ENCODE peak calls at places on chromosomes 12 and 14, in six cellular contexts. F is kidney, S is transverse colon, M is tibial artery, U is upper lobe of right lung, B is nephron progenitor cell. L is an unnamed sample.

GRCh38 chr12:45989277-45989856 is 1.0 kb downstream of the SCAF11 start:
- DNase-seq in F (no peak), S (no peak), M (no peak), U (no peak), B (no peak), L (no peak)

GRCh38 chr12:105822131-105823103 is 316.3 kb downstream of the NUAK1 start:
- DNase-seq in F (no peak), S (no peak), M (no peak), U (no peak), B (no peak), L (no peak)

GRCh38 chr12:59005195-59005961 is 85.1 kb upstream of the LRIG3 start:
- DNase-seq in F (no peak), S (no peak), M (no peak), U (no peak), B (no peak), L (no peak)

GRCh38 chr12:80469681-80470080 is 25.6 kb downstream of the PTPRQ start:
- DNase-seq in F (no peak), S (no peak), M (no peak), U (no peak), B (no peak), L (no peak)

GRCh38 chr12:92519284-92519683 is 183.5 kb upstream of the PLEKHG7 start:
- DNase-seq in F (no peak), S (no peak), M (no peak), U (no peak), B (no peak), L (no peak)

GRCh38 chr12:79420146-79420618 is 270.6 kb downstream of the PAWR start:
- DNase-seq in F (no peak), S (no peak), M (no peak), U (no peak), B (no peak), L (no peak)

GRCh38 chr14:101734241-101734847 is 27.2 kb upstream of the PPP2R5C start:
- DNase-seq in F (no peak), S (no peak), M (no peak), U (no peak), B (no peak), L (no peak)

GRCh38 chr14:104373055-104373854 is 206.3 kb upstream of the C14orf180 start:
- DNase-seq in F (peak; percentile 47), S (no peak), M (no peak), U (no peak), B (no peak), L (no peak)

GRCh38 chr12:113086249-113087164 is 30.0 kb downstream of the DTX1 start:
- DNase-seq in F (peak; percentile 83), S (peak; percentile 50), M (no peak), U (no peak), B (no peak), L (no peak)

GRCh38 chr14:104460920-104461651 is 118.5 kb upstream of the C14orf180 start:
- DNase-seq in F (peak; percentile 65), S (no peak), M (peak; percentile 56), U (no peak), B (peak; percentile 55), L (no peak)

GRCh38 chr14:87971010-87971409 is 22.0 kb downstream of the GALC start:
- DNase-seq in F (no peak), S (no peak), M (no peak), U (no peak), B (no peak), L (no peak)

GRCh38 chr14:55579724-55580400 is at the start of gene KTN1:
- DNase-seq in F (peak; percentile 94), S (peak; percentile 89), M (peak; percentile 90), U (peak; percentile 95), B (peak; percentile 86), L (peak; percentile 83)

GRCh38 chr12:4265280-4265679 is 8.3 kb upstream of the CCND2 start:
- DNase-seq in F (no peak), S (no peak), M (no peak), U (no peak), B (no peak), L (no peak)

GRCh38 chr12:68358532-68359485 is 26.6 kb upstream of the MDM1 start:
- DNase-seq in F (no peak), S (peak; percentile 71), M (peak; percentile 74), U (no peak), B (peak; percentile 41), L (no peak)

GRCh38 chr14:60933920-60934655 is 46.8 kb downstream of the TRMT5 start:
- DNase-seq in F (no peak), S (no peak), M (no peak), U (no peak), B (no peak), L (no peak)

DNA sequence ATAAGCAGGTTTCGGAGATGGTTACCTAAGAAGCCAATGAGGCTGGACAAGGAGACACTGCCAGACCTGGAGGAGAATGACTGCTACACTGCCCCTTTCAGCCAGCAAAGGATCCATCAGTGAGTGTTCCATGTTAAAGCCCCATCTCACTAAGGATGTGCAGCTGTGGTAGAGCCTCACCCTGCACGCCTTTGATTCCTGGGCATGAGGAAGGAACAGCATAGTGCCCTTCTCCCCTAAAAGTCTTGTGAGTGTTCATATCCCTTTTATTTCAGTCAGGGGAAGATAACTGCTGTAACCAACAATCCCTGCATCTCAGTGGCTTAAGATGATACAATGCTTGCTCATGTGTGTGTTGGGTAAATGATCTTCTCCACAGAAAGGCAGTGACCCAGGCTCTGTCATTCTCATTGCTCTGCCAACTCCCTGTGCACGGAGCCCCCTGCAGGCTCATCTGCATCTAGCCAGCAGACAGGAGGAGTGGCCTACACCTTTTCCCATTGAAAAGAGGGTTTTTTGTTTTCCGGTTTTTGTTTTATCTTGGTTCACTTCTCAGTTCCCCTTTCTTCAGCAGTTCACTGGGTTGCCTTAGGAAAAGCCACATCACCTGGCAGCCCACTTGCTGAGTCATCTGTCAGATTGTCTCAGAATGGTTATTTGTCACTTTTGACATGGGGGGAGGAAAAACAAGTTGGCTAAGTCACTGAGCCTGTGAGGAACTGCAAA is 193.1 kb downstream of the ANO4 start:
- DNase-seq in F (no peak), S (no peak), M (no peak), U (no peak), B (peak; percentile 45), L (no peak)
- TF ChIP-seq CTCF in F (no peak), S (no peak), M (no peak), U (no peak), B (peak; percentile 36), L (no peak)

DNA sequence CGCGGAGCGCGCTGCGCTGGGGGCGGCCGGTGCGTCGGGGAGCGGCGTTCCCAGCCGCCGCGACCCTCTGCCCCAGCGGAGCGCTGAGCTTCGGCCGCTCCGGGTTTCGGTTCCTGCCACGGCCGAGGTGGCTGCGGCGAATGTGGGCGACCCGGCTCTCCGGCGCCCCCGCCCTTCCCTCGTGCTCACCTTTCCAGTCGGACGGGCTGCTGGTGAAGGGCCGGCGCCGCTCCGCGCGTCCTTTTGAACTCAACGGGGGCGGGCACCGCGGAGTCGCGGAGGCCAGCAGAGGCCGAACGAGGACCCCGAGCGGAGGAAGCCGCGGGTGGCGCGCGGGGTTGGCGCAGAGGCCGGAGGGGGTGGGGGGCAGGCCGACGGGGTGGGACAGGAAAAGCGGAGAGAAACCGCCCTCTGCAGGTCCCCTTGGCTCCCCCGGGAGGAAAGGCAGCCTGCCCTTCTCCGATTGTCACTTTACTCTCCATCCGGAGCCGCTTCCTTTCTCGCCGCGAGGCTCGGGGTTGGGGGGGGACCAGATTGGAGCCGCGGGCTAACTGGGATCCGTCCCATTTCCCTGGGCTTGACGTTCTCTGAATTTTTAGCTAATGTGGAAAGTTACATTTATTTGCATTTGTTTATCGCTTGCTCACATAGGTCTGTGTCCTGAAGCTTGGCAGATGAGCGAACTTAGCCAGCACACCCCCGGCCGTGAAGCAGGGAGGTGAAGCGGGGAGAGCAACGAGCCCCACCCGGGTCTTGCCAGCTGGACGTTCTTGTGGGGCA is at the start of gene SMAGP:
- DNase-seq in F (peak; percentile 91), S (peak; percentile 89), M (no peak), U (peak; percentile 94), B (peak; percentile 83), L (peak; percentile 50)
- TF ChIP-seq CTCF in F (no peak), S (no peak), M (no peak), U (no peak), B (no peak), L (no peak)

DNA sequence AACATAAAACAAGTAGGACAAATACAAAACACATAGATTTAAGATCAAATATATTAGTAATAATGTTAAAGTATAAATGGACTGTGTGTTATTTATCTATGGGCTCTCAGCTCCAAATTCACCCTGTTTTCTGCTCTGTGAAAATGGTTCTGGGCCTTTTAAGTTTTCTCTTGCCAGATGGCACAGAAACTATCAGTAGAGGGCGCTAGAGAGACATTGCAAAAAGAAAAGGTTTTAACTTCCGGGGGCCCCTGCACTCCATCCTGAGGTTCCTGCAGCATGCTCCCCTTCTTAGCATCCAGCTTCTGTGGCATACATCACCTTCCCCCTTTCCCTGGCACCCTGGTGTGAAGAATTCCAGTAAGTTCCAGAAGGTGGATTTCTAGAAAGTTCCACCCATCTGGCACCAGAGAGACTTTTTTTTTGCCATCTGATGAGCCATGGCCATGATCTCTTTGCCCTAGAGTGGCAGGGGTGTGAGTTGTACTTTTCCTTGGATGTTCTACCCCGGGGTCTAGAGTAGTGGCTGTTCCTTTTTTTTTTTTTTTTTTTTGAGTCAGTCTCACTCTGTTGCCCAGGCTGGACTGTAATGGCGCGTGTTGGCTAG is 29.3 kb downstream of the ZCRB1 start:
- DNase-seq in F (no peak), S (no peak), M (no peak), U (no peak), B (no peak), L (no peak)
- TF ChIP-seq CTCF in F (no peak), S (peak; percentile 31), M (no peak), U (peak; percentile 30), B (peak; percentile 33), L (peak; percentile 27)

GRCh38 chr12:54017027-54017788 is 8.4 kb downstream of the HOXC8 start:
- DNase-seq in F (peak; percentile 87), S (no peak), M (peak; percentile 80), U (no peak), B (peak; percentile 44), L (no peak)
- TF ChIP-seq CTCF in F (no peak), S (no peak), M (no peak), U (no peak), B (no peak), L (no peak)

GRCh38 chr14:96297000-96297399 is 41.0 kb downstream of the BDKRB1 start:
- DNase-seq in F (no peak), S (no peak), M (no peak), U (no peak), B (no peak), L (no peak)
- TF ChIP-seq CTCF in F (peak; percentile 47), S (peak; percentile 68), M (peak; percentile 36), U (peak; percentile 62), B (peak; percentile 34), L (peak; percentile 57)